ENCODE peak calls at places on chromosomes 3 and 15, in eight cellular contexts. One of them, this sample, is unnamed.
A peak's percentile ranks its signal among the peaks of the same experiment; 100 is the strongest.

GRCh38 chr3:86921981-86922680 is 68.8 kb downstream of the VGLL3 start:
- DNase-seq in CD8-positive, alpha-beta T cell: no peak
- DNase-seq in mucosa of descending colon: no peak
- DNase-seq in stimulated activated effector memory CD8-positive, alpha-beta T cell treated with anti-CD3 and anti-CD28 coated beads, Interleukin-12 subunit alpha, Interleukin-12 subunit beta, amount 100 ng/mL, for 72 hours: no peak
- DNase-seq in effector CD4-positive, alpha-beta T cell: no peak
- DNase-seq in epithelial cell of prostate: no peak
- DNase-seq in GF-D8: no peak
- DNase-seq in esophagus muscularis mucosa: no peak
- DNase-seq in this sample: no peak

GRCh38 chr15:65263313-65263712 is 23.4 kb downstream of the PARP16 start:
- DNase-seq in CD8-positive, alpha-beta T cell: no peak
- DNase-seq in mucosa of descending colon: no peak
- DNase-seq in stimulated activated effector memory CD8-positive, alpha-beta T cell treated with anti-CD3 and anti-CD28 coated beads, Interleukin-12 subunit alpha, Interleukin-12 subunit beta, amount 100 ng/mL, for 72 hours: no peak
- DNase-seq in effector CD4-positive, alpha-beta T cell: no peak
- DNase-seq in epithelial cell of prostate: no peak
- DNase-seq in GF-D8: no peak
- DNase-seq in esophagus muscularis mucosa: no peak
- DNase-seq in this sample: no peak

GRCh38 chr15:79195802-79196201 is 86.7 kb upstream of the ANKRD34C start:
- DNase-seq in CD8-positive, alpha-beta T cell: no peak
- DNase-seq in mucosa of descending colon: no peak
- DNase-seq in stimulated activated effector memory CD8-positive, alpha-beta T cell treated with anti-CD3 and anti-CD28 coated beads, Interleukin-12 subunit alpha, Interleukin-12 subunit beta, amount 100 ng/mL, for 72 hours: no peak
- DNase-seq in effector CD4-positive, alpha-beta T cell: no peak
- DNase-seq in epithelial cell of prostate: no peak
- DNase-seq in GF-D8: no peak
- DNase-seq in esophagus muscularis mucosa: no peak
- DNase-seq in this sample: no peak

GRCh38 chr15:66196565-66196964 is 57.0 kb downstream of the MEGF11 start:
- DNase-seq in CD8-positive, alpha-beta T cell: no peak
- DNase-seq in mucosa of descending colon: no peak
- DNase-seq in stimulated activated effector memory CD8-positive, alpha-beta T cell treated with anti-CD3 and anti-CD28 coated beads, Interleukin-12 subunit alpha, Interleukin-12 subunit beta, amount 100 ng/mL, for 72 hours: no peak
- DNase-seq in effector CD4-positive, alpha-beta T cell: no peak
- DNase-seq in epithelial cell of prostate: peak; percentile 81
- DNase-seq in GF-D8: no peak
- DNase-seq in esophagus muscularis mucosa: no peak
- DNase-seq in this sample: no peak

GRCh38 chr3:188299068-188299467 is 145.1 kb downstream of the LPP start:
- DNase-seq in CD8-positive, alpha-beta T cell: no peak
- DNase-seq in mucosa of descending colon: no peak
- DNase-seq in stimulated activated effector memory CD8-positive, alpha-beta T cell treated with anti-CD3 and anti-CD28 coated beads, Interleukin-12 subunit alpha, Interleukin-12 subunit beta, amount 100 ng/mL, for 72 hours: peak; percentile 74
- DNase-seq in effector CD4-positive, alpha-beta T cell: no peak
- DNase-seq in epithelial cell of prostate: no peak
- DNase-seq in GF-D8: no peak
- DNase-seq in esophagus muscularis mucosa: no peak
- DNase-seq in this sample: no peak

GRCh38 chr3:38560996-38561717 is 65.0 kb downstream of the EXOG start:
- DNase-seq in CD8-positive, alpha-beta T cell: no peak
- DNase-seq in mucosa of descending colon: no peak
- DNase-seq in stimulated activated effector memory CD8-positive, alpha-beta T cell treated with anti-CD3 and anti-CD28 coated beads, Interleukin-12 subunit alpha, Interleukin-12 subunit beta, amount 100 ng/mL, for 72 hours: no peak
- DNase-seq in effector CD4-positive, alpha-beta T cell: no peak
- DNase-seq in epithelial cell of prostate: no peak
- DNase-seq in GF-D8: no peak
- DNase-seq in esophagus muscularis mucosa: no peak
- DNase-seq in this sample: no peak

GRCh38 chr15:70165811-70166284 is 68.1 kb upstream of the TLE3 start:
- DNase-seq in CD8-positive, alpha-beta T cell: no peak
- DNase-seq in mucosa of descending colon: no peak
- DNase-seq in stimulated activated effector memory CD8-positive, alpha-beta T cell treated with anti-CD3 and anti-CD28 coated beads, Interleukin-12 subunit alpha, Interleukin-12 subunit beta, amount 100 ng/mL, for 72 hours: no peak
- DNase-seq in effector CD4-positive, alpha-beta T cell: no peak
- DNase-seq in epithelial cell of prostate: no peak
- DNase-seq in GF-D8: no peak
- DNase-seq in esophagus muscularis mucosa: no peak
- DNase-seq in this sample: peak; percentile 36

GRCh38 chr15:72740202-72740601 is 43.4 kb downstream of the ADPGK start:
- DNase-seq in CD8-positive, alpha-beta T cell: no peak
- DNase-seq in mucosa of descending colon: no peak
- DNase-seq in stimulated activated effector memory CD8-positive, alpha-beta T cell treated with anti-CD3 and anti-CD28 coated beads, Interleukin-12 subunit alpha, Interleukin-12 subunit beta, amount 100 ng/mL, for 72 hours: no peak
- DNase-seq in effector CD4-positive, alpha-beta T cell: no peak
- DNase-seq in epithelial cell of prostate: no peak
- DNase-seq in GF-D8: no peak
- DNase-seq in esophagus muscularis mucosa: no peak
- DNase-seq in this sample: no peak

GRCh38 chr3:72134989-72135451 is 350.1 kb upstream of the PROK2 start:
- DNase-seq in CD8-positive, alpha-beta T cell: no peak
- DNase-seq in mucosa of descending colon: no peak
- DNase-seq in stimulated activated effector memory CD8-positive, alpha-beta T cell treated with anti-CD3 and anti-CD28 coated beads, Interleukin-12 subunit alpha, Interleukin-12 subunit beta, amount 100 ng/mL, for 72 hours: no peak
- DNase-seq in effector CD4-positive, alpha-beta T cell: no peak
- DNase-seq in epithelial cell of prostate: no peak
- DNase-seq in GF-D8: no peak
- DNase-seq in esophagus muscularis mucosa: no peak
- DNase-seq in this sample: no peak

GRCh38 chr3:129605593-129606521 is 619 bp downstream of the PLXND1 start:
- DNase-seq in CD8-positive, alpha-beta T cell: peak; percentile 25
- DNase-seq in mucosa of descending colon: no peak
- DNase-seq in stimulated activated effector memory CD8-positive, alpha-beta T cell treated with anti-CD3 and anti-CD28 coated beads, Interleukin-12 subunit alpha, Interleukin-12 subunit beta, amount 100 ng/mL, for 72 hours: peak; percentile 69
- DNase-seq in effector CD4-positive, alpha-beta T cell: peak; percentile 30
- DNase-seq in epithelial cell of prostate: no peak
- DNase-seq in GF-D8: peak; percentile 12
- DNase-seq in esophagus muscularis mucosa: no peak
- DNase-seq in this sample: no peak

GRCh38 chr3:140188285-140188684 is 253.3 kb downstream of the CLSTN2 start:
- DNase-seq in CD8-positive, alpha-beta T cell: no peak
- DNase-seq in mucosa of descending colon: no peak
- DNase-seq in stimulated activated effector memory CD8-positive, alpha-beta T cell treated with anti-CD3 and anti-CD28 coated beads, Interleukin-12 subunit alpha, Interleukin-12 subunit beta, amount 100 ng/mL, for 72 hours: no peak
- DNase-seq in effector CD4-positive, alpha-beta T cell: no peak
- DNase-seq in epithelial cell of prostate: no peak
- DNase-seq in GF-D8: no peak
- DNase-seq in esophagus muscularis mucosa: peak; percentile 55
- DNase-seq in this sample: no peak

GRCh38 chr3:31571325-31571724 is 38.6 kb downstream of the STT3B start:
- DNase-seq in CD8-positive, alpha-beta T cell: no peak
- DNase-seq in mucosa of descending colon: no peak
- DNase-seq in stimulated activated effector memory CD8-positive, alpha-beta T cell treated with anti-CD3 and anti-CD28 coated beads, Interleukin-12 subunit alpha, Interleukin-12 subunit beta, amount 100 ng/mL, for 72 hours: no peak
- DNase-seq in effector CD4-positive, alpha-beta T cell: no peak
- DNase-seq in epithelial cell of prostate: no peak
- DNase-seq in GF-D8: no peak
- DNase-seq in esophagus muscularis mucosa: no peak
- DNase-seq in this sample: no peak

GRCh38 chr15:100628746-100629145 is 26.4 kb downstream of the ASB7 start:
- DNase-seq in CD8-positive, alpha-beta T cell: no peak
- DNase-seq in mucosa of descending colon: no peak
- DNase-seq in stimulated activated effector memory CD8-positive, alpha-beta T cell treated with anti-CD3 and anti-CD28 coated beads, Interleukin-12 subunit alpha, Interleukin-12 subunit beta, amount 100 ng/mL, for 72 hours: no peak
- DNase-seq in effector CD4-positive, alpha-beta T cell: no peak
- DNase-seq in epithelial cell of prostate: no peak
- DNase-seq in GF-D8: no peak
- DNase-seq in esophagus muscularis mucosa: no peak
- DNase-seq in this sample: no peak

GRCh38 chr3:195773956-195774537 is 37.7 kb downstream of the MUC4 start:
- DNase-seq in CD8-positive, alpha-beta T cell: no peak
- DNase-seq in mucosa of descending colon: no peak
- DNase-seq in stimulated activated effector memory CD8-positive, alpha-beta T cell treated with anti-CD3 and anti-CD28 coated beads, Interleukin-12 subunit alpha, Interleukin-12 subunit beta, amount 100 ng/mL, for 72 hours: peak; percentile 46
- DNase-seq in effector CD4-positive, alpha-beta T cell: no peak
- DNase-seq in epithelial cell of prostate: no peak
- DNase-seq in GF-D8: no peak
- DNase-seq in esophagus muscularis mucosa: no peak
- DNase-seq in this sample: no peak

GRCh38 chr3:15052335-15053242 is 12.5 kb downstream of the MRPS25 start:
- DNase-seq in CD8-positive, alpha-beta T cell: no peak
- DNase-seq in mucosa of descending colon: no peak
- DNase-seq in stimulated activated effector memory CD8-positive, alpha-beta T cell treated with anti-CD3 and anti-CD28 coated beads, Interleukin-12 subunit alpha, Interleukin-12 subunit beta, amount 100 ng/mL, for 72 hours: no peak
- DNase-seq in effector CD4-positive, alpha-beta T cell: no peak
- DNase-seq in epithelial cell of prostate: no peak
- DNase-seq in GF-D8: no peak
- DNase-seq in esophagus muscularis mucosa: no peak
- DNase-seq in this sample: no peak

GRCh38 chr3:191568206-191568605 is 107.2 kb downstream of the PYDC2 start:
- DNase-seq in CD8-positive, alpha-beta T cell: no peak
- DNase-seq in mucosa of descending colon: no peak
- DNase-seq in stimulated activated effector memory CD8-positive, alpha-beta T cell treated with anti-CD3 and anti-CD28 coated beads, Interleukin-12 subunit alpha, Interleukin-12 subunit beta, amount 100 ng/mL, for 72 hours: no peak
- DNase-seq in effector CD4-positive, alpha-beta T cell: no peak
- DNase-seq in epithelial cell of prostate: no peak
- DNase-seq in GF-D8: no peak
- DNase-seq in esophagus muscularis mucosa: no peak
- DNase-seq in this sample: no peak

GRCh38 chr3:172181936-172182708 is 142.7 kb downstream of the FNDC3B start:
- DNase-seq in CD8-positive, alpha-beta T cell: no peak
- DNase-seq in mucosa of descending colon: no peak
- DNase-seq in stimulated activated effector memory CD8-positive, alpha-beta T cell treated with anti-CD3 and anti-CD28 coated beads, Interleukin-12 subunit alpha, Interleukin-12 subunit beta, amount 100 ng/mL, for 72 hours: peak; percentile 50
- DNase-seq in effector CD4-positive, alpha-beta T cell: no peak
- DNase-seq in epithelial cell of prostate: no peak
- DNase-seq in GF-D8: no peak
- DNase-seq in esophagus muscularis mucosa: no peak
- DNase-seq in this sample: peak; percentile 54

GRCh38 chr3:149744151-149744550 is 8.1 kb downstream of the COMMD2 start:
- DNase-seq in CD8-positive, alpha-beta T cell: no peak
- DNase-seq in mucosa of descending colon: no peak
- DNase-seq in stimulated activated effector memory CD8-positive, alpha-beta T cell treated with anti-CD3 and anti-CD28 coated beads, Interleukin-12 subunit alpha, Interleukin-12 subunit beta, amount 100 ng/mL, for 72 hours: no peak
- DNase-seq in effector CD4-positive, alpha-beta T cell: no peak
- DNase-seq in epithelial cell of prostate: no peak
- DNase-seq in GF-D8: no peak
- DNase-seq in esophagus muscularis mucosa: no peak
- DNase-seq in this sample: no peak

GRCh38 chr3:102354818-102355515 is 79.8 kb upstream of the ZPLD1 start:
- DNase-seq in CD8-positive, alpha-beta T cell: no peak
- DNase-seq in mucosa of descending colon: no peak
- DNase-seq in stimulated activated effector memory CD8-positive, alpha-beta T cell treated with anti-CD3 and anti-CD28 coated beads, Interleukin-12 subunit alpha, Interleukin-12 subunit beta, amount 100 ng/mL, for 72 hours: no peak
- DNase-seq in effector CD4-positive, alpha-beta T cell: no peak
- DNase-seq in epithelial cell of prostate: peak; percentile 64
- DNase-seq in GF-D8: no peak
- DNase-seq in esophagus muscularis mucosa: no peak
- DNase-seq in this sample: no peak

GRCh38 chr15:70474682-70475438 is 288.5 kb downstream of the UACA start:
- DNase-seq in CD8-positive, alpha-beta T cell: peak; percentile 26
- DNase-seq in mucosa of descending colon: peak; percentile 68
- DNase-seq in stimulated activated effector memory CD8-positive, alpha-beta T cell treated with anti-CD3 and anti-CD28 coated beads, Interleukin-12 subunit alpha, Interleukin-12 subunit beta, amount 100 ng/mL, for 72 hours: no peak
- DNase-seq in effector CD4-positive, alpha-beta T cell: no peak
- DNase-seq in epithelial cell of prostate: peak; percentile 95
- DNase-seq in GF-D8: peak; percentile 44
- DNase-seq in esophagus muscularis mucosa: no peak
- DNase-seq in this sample: no peak

GRCh38 chr3:4583441-4583840 is 90.3 kb downstream of the ITPR1 start:
- DNase-seq in CD8-positive, alpha-beta T cell: no peak
- DNase-seq in mucosa of descending colon: no peak
- DNase-seq in stimulated activated effector memory CD8-positive, alpha-beta T cell treated with anti-CD3 and anti-CD28 coated beads, Interleukin-12 subunit alpha, Interleukin-12 subunit beta, amount 100 ng/mL, for 72 hours: no peak
- DNase-seq in effector CD4-positive, alpha-beta T cell: no peak
- DNase-seq in epithelial cell of prostate: no peak
- DNase-seq in GF-D8: no peak
- DNase-seq in esophagus muscularis mucosa: no peak
- DNase-seq in this sample: no peak

GRCh38 chr15:53453253-53454105 is 306.0 kb downstream of the WDR72 start:
- DNase-seq in CD8-positive, alpha-beta T cell: no peak
- DNase-seq in mucosa of descending colon: no peak
- DNase-seq in stimulated activated effector memory CD8-positive, alpha-beta T cell treated with anti-CD3 and anti-CD28 coated beads, Interleukin-12 subunit alpha, Interleukin-12 subunit beta, amount 100 ng/mL, for 72 hours: no peak
- DNase-seq in effector CD4-positive, alpha-beta T cell: no peak
- DNase-seq in epithelial cell of prostate: no peak
- DNase-seq in GF-D8: no peak
- DNase-seq in esophagus muscularis mucosa: no peak
- DNase-seq in this sample: no peak

GRCh38 chr3:120344349-120344748 is 4.8 kb downstream of the LRRC58 start:
- DNase-seq in CD8-positive, alpha-beta T cell: no peak
- DNase-seq in mucosa of descending colon: no peak
- DNase-seq in stimulated activated effector memory CD8-positive, alpha-beta T cell treated with anti-CD3 and anti-CD28 coated beads, Interleukin-12 subunit alpha, Interleukin-12 subunit beta, amount 100 ng/mL, for 72 hours: no peak
- DNase-seq in effector CD4-positive, alpha-beta T cell: no peak
- DNase-seq in epithelial cell of prostate: no peak
- DNase-seq in GF-D8: no peak
- DNase-seq in esophagus muscularis mucosa: no peak
- DNase-seq in this sample: no peak

GRCh38 chr15:41494190-41494921 is 682 bp downstream of the ITPKA start:
- DNase-seq in CD8-positive, alpha-beta T cell: no peak
- DNase-seq in mucosa of descending colon: peak; percentile 70
- DNase-seq in stimulated activated effector memory CD8-positive, alpha-beta T cell treated with anti-CD3 and anti-CD28 coated beads, Interleukin-12 subunit alpha, Interleukin-12 subunit beta, amount 100 ng/mL, for 72 hours: peak; percentile 73
- DNase-seq in effector CD4-positive, alpha-beta T cell: no peak
- DNase-seq in epithelial cell of prostate: no peak
- DNase-seq in GF-D8: no peak
- DNase-seq in esophagus muscularis mucosa: no peak
- DNase-seq in this sample: no peak

GRCh38 chr3:125594581-125595011 is 701 bp downstream of the OSBPL11 start:
- DNase-seq in CD8-positive, alpha-beta T cell: no peak
- DNase-seq in mucosa of descending colon: peak; percentile 59
- DNase-seq in stimulated activated effector memory CD8-positive, alpha-beta T cell treated with anti-CD3 and anti-CD28 coated beads, Interleukin-12 subunit alpha, Interleukin-12 subunit beta, amount 100 ng/mL, for 72 hours: no peak
- DNase-seq in effector CD4-positive, alpha-beta T cell: no peak
- DNase-seq in epithelial cell of prostate: no peak
- DNase-seq in GF-D8: no peak
- DNase-seq in esophagus muscularis mucosa: no peak
- DNase-seq in this sample: no peak

GRCh38 chr3:150890320-150890719 is 14.9 kb downstream of the MINDY4B start:
- DNase-seq in CD8-positive, alpha-beta T cell: no peak
- DNase-seq in mucosa of descending colon: no peak
- DNase-seq in stimulated activated effector memory CD8-positive, alpha-beta T cell treated with anti-CD3 and anti-CD28 coated beads, Interleukin-12 subunit alpha, Interleukin-12 subunit beta, amount 100 ng/mL, for 72 hours: no peak
- DNase-seq in effector CD4-positive, alpha-beta T cell: no peak
- DNase-seq in epithelial cell of prostate: no peak
- DNase-seq in GF-D8: no peak
- DNase-seq in esophagus muscularis mucosa: no peak
- DNase-seq in this sample: no peak

GRCh38 chr3:142904639-142905441 is 16.0 kb upstream of the PCOLCE2 start:
- DNase-seq in CD8-positive, alpha-beta T cell: no peak
- DNase-seq in mucosa of descending colon: no peak
- DNase-seq in stimulated activated effector memory CD8-positive, alpha-beta T cell treated with anti-CD3 and anti-CD28 coated beads, Interleukin-12 subunit alpha, Interleukin-12 subunit beta, amount 100 ng/mL, for 72 hours: peak; percentile 36
- DNase-seq in effector CD4-positive, alpha-beta T cell: no peak
- DNase-seq in epithelial cell of prostate: no peak
- DNase-seq in GF-D8: no peak
- DNase-seq in esophagus muscularis mucosa: no peak
- DNase-seq in this sample: no peak